ENCODE peak calls at places on chromosomes 13 and 19, in seven cellular contexts. A is H1, Q is SK-N-SH, L is GM12878, U is K562, E is HepG2, D is HCT116. K is an unnamed sample.

GRCh38 chr13:82688400-82688999 is 1193.8 kb downstream of the SLITRK1 start:
- DNase-seq in A (no peak), Q (no peak), L (no peak), U (no peak), E (no peak), D (no peak), K (no peak)

GRCh38 chr13:29924482-29924884 is 74.1 kb upstream of the UBL3 start:
- DNase-seq in A (no peak), Q (no peak), L (no peak), U (no peak), E (peak), D (no peak), K (no peak)

GRCh38 chr19:19656451-19657396 is 6.8 kb downstream of the ATP13A1 start:
- DNase-seq in A (no peak), Q (peak), L (no peak), U (no peak), E (no peak), D (no peak), K (no peak)

GRCh38 chr13:57633141-57633949 is 1.8 kb downstream of the PCDH17 start:
- DNase-seq in A (peak), Q (peak), L (no peak), U (no peak), E (no peak), D (no peak), K (no peak)

GRCh38 chr13:75935805-75936204 is 299.7 kb downstream of the LMO7 start:
- DNase-seq in A (no peak), Q (no peak), L (no peak), U (no peak), E (no peak), D (no peak), K (no peak)

GRCh38 chr13:23673354-23673753 is 103.1 kb downstream of the TNFRSF19 start:
- DNase-seq in A (no peak), Q (no peak), L (no peak), U (no peak), E (no peak), D (no peak), K (no peak)

GRCh38 chr13:20197361-20197834 is 4.7 kb upstream of the GJB2 start:
- DNase-seq in A (no peak), Q (peak), L (no peak), U (peak), E (peak), D (peak), K (peak)

GRCh38 chr13:20414475-20415287 is 111.0 kb downstream of the CRYL1 start:
- DNase-seq in A (peak), Q (peak), L (no peak), U (no peak), E (no peak), D (no peak), K (no peak)

GRCh38 chr19:8329993-8330392 is 8.7 kb downstream of the RPS28 start:
- DNase-seq in A (no peak), Q (no peak), L (no peak), U (no peak), E (no peak), D (no peak), K (no peak)

GRCh38 chr13:50845211-50845610 is 1.7 kb upstream of the DLEU7 start:
- DNase-seq in A (no peak), Q (no peak), L (no peak), U (no peak), E (no peak), D (no peak), K (no peak)

GRCh38 chr19:3699071-3699740 is 1.1 kb downstream of the PIP5K1C start:
- DNase-seq in A (no peak), Q (peak), L (no peak), U (peak), E (no peak), D (no peak), K (no peak)

GRCh38 chr19:13366529-13367143 is 139.6 kb downstream of the CACNA1A start:
- DNase-seq in A (peak), Q (peak), L (no peak), U (peak), E (no peak), D (peak), K (peak)

GRCh38 chr13:47144782-47145181 is 247.9 kb upstream of the HTR2A start:
- DNase-seq in A (no peak), Q (no peak), L (no peak), U (no peak), E (no peak), D (no peak), K (no peak)

GRCh38 chr13:61608138-61608537 is 192.5 kb upstream of the PCDH20 start:
- DNase-seq in A (peak), Q (no peak), L (no peak), U (no peak), E (no peak), D (no peak), K (no peak)

GRCh38 chr13:67230774-67231480 is 791 bp upstream of the PCDH9 start:
- DNase-seq in A (peak), Q (peak), L (no peak), U (peak), E (peak), D (no peak), K (no peak)

GRCh38 chr13:45542878-45543277 is 72.7 kb downstream of the ERICH6B start:
- DNase-seq in A (no peak), Q (no peak), L (no peak), U (no peak), E (no peak), D (no peak), K (no peak)

GRCh38 chr13:45541806-45542205 is 73.7 kb downstream of the ERICH6B start:
- DNase-seq in A (no peak), Q (no peak), L (no peak), U (no peak), E (no peak), D (no peak), K (no peak)

GRCh38 chr13:45542391-45542790 is 73.1 kb downstream of the ERICH6B start:
- DNase-seq in A (no peak), Q (no peak), L (no peak), U (no peak), E (no peak), D (no peak), K (no peak)

GRCh38 chr13:45540195-45540594 is 75.3 kb downstream of the ERICH6B start:
- DNase-seq in A (no peak), Q (no peak), L (no peak), U (no peak), E (no peak), D (no peak), K (no peak)

GRCh38 chr13:45540864-45541263 is 74.7 kb downstream of the ERICH6B start:
- DNase-seq in A (no peak), Q (no peak), L (no peak), U (no peak), E (no peak), D (no peak), K (no peak)
- TF ChIP-seq JUND in A (no peak), Q (no peak), L (no peak), U (no peak), E (no peak), D (no peak), K (no peak)

DNA sequence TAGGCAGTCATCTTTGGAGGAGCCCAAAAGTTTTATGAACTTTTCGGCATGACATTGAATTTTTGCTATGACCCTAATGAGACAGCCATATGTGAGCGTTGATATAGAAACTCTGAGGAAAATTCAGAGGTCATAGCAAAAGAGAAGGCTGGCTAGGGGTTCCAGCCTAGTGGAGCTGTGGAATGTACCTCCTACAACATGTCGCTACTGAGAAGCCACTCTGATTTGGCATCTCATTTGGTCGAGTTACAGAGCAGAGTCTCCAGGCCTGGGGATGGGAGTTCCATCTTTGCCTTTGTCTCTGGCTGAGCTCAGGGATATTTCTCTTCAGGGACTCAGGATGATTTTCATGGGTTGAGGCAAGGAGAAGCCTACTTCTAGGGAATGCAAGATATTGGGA is 43.6 kb upstream of the POSTN start:
- DNase-seq in A (no peak), Q (no peak), L (no peak), U (no peak), E (no peak), D (no peak), K (no peak)
- TF ChIP-seq JUND in A (no peak), Q (no peak), L (no peak), U (no peak), E (no peak), D (no peak), K (no peak)

DNA sequence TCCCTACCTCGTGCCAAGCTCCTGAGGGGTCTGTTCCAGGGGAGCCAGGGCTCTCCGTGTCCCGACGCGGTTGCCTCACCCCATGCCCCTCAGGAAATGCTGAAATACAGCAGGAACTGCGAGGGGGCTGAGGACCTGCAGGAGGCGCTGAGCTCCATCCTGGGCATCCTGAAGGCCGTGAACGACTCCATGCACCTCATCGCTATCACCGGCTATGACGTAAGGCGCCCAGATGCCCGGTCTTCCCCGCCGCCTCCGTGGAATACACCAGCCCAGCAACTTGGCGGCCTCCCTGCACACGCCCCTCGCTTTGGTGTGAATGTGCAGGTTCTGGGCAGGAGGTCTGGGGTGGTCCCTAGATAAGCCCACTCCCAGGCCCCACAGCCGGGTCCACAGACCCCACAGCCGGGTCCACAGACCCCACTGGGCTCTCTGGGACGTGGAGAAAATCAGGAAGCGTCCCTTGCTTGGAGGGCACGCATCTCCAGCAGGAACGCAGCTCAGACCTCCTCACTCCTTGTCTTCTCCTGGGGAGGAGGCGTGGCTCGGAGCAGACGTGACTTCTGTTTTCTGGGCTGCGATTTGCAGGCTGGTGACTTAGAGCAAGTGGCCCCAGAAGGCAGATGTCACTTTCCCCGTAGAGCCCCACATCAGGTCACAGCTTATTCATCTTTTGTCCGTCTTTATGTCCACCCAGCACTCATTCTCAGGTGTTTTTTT is 19.4 kb upstream of the F7 start:
- DNase-seq in A (no peak), Q (no peak), L (no peak), U (peak), E (no peak), D (no peak), K (no peak)
- TF ChIP-seq JUND in A (no peak), Q (no peak), L (no peak), U (peak), E (no peak), D (no peak), K (no peak)

DNA sequence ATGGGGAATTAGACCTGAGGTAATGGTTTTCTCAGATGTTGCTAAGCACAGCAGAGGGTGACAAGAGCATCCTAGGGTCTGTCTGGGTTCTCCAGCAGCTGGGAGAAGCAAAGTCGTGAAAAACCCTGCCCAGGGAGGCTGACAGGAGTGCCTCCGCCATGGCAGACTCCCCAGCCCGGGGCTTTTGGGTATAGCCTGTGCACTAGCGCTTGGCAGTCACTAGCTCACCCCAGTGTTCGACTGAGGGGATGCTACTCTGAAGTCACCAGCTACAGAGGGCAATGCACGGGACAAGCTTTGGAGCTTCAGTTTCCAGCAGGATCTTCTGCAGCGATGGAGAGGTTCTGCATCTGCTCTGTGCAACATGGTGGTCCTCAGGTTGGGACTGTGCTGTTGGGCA is 87.5 kb downstream of the ING1 start:
- DNase-seq in A (no peak), Q (no peak), L (no peak), U (no peak), E (no peak), D (no peak), K (peak)
- TF ChIP-seq JUND in A (no peak), Q (no peak), L (no peak), U (no peak), E (no peak), D (no peak), K (no peak)

GRCh38 chr19:48982280-48982679 is 10.8 kb downstream of the GYS1 start:
- DNase-seq in A (no peak), Q (no peak), L (no peak), U (no peak), E (no peak), D (no peak), K (peak)
- TF ChIP-seq JUND in A (no peak), Q (no peak), L (no peak), U (no peak), E (no peak), D (no peak), K (no peak)

K was measured in T47D.